ENCODE peak calls at places on chromosome 5, in four cellular contexts. O is K562, M is WTC11, J is HepG2. I is an unnamed sample.

GRCh38 chr5:18202147-18202546 is 567.9 kb downstream of the TAF11L14 start:
- DNase-seq in O (no peak), M (no peak), J (no peak), I (no peak)

GRCh38 chr5:34020717-34021116 is 12.9 kb upstream of the AMACR start:
- DNase-seq in O (no peak), M (no peak), J (no peak), I (no peak)

GRCh38 chr5:155871623-155872022 is 455.3 kb upstream of the SGCD start:
- DNase-seq in O (no peak), M (no peak), J (no peak), I (no peak)

GRCh38 chr5:149857499-149857898 is 87.1 kb downstream of the PDE6A start:
- DNase-seq in O (no peak), M (no peak), J (no peak), I (no peak)

GRCh38 chr5:115342593-115343377 is 46.3 kb upstream of the CCDC112 start:
- DNase-seq in O (no peak), M (no peak), J (no peak), I (no peak)

GRCh38 chr5:137833463-137833862 is 34.2 kb upstream of the MYOT start:
- DNase-seq in O (no peak), M (no peak), J (peak; percentile 64), I (no peak)

GRCh38 chr5:154542581-154542980 is 64.6 kb upstream of the HAND1 start:
- DNase-seq in O (no peak), M (no peak), J (no peak), I (no peak)

GRCh38 chr5:15203376-15203775 is 296.6 kb upstream of the FBXL7 start:
- DNase-seq in O (no peak), M (no peak), J (no peak), I (no peak)

GRCh38 chr5:108264533-108264932 is 117.4 kb downstream of the FBXL17 start:
- DNase-seq in O (no peak), M (no peak), J (no peak), I (no peak)

GRCh38 chr5:172800088-172800551 is 29.1 kb upstream of the DUSP1 start:
- DNase-seq in O (no peak), M (no peak), J (no peak), I (no peak)

GRCh38 chr5:172802585-172803176 is 31.4 kb upstream of the ERGIC1 start:
- DNase-seq in O (peak; percentile 63), M (no peak), J (no peak), I (no peak)

GRCh38 chr5:172799416-172799815 is 28.4 kb upstream of the DUSP1 start:
- DNase-seq in O (no peak), M (no peak), J (no peak), I (no peak)

GRCh38 chr5:172802013-172802584 is 31.1 kb upstream of the DUSP1 start:
- DNase-seq in O (peak; percentile 77), M (no peak), J (no peak), I (no peak)

DNA sequence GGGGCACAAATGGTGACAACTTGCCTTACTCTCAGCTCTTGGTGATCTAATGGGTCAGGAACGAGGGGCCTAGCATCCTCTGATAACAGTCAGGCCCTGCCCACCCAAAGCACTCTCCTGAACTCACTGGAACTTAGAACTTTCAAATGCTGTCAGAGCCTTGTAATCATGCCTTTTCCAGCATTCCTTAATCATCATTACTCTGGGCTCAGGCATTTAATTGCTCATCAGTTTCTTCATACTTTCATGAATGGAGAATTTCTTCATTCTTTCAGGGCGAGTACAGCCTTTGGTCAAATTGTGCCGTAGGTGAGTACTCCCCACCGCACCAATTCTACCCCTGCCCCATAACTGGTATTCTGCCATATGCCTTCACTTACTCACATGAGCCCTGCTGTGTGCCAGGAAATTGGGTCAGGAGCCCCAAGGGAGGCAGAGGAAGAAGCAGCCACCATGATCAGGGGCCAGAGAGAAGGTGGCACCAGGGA is 30.2 kb upstream of the DUSP1 start:
- DNase-seq in O (no peak), M (no peak), J (peak; percentile 60), I (no peak)
- TF ChIP-seq CBFB in O (no peak), M (no peak), J (no peak), I (no peak)

DNA sequence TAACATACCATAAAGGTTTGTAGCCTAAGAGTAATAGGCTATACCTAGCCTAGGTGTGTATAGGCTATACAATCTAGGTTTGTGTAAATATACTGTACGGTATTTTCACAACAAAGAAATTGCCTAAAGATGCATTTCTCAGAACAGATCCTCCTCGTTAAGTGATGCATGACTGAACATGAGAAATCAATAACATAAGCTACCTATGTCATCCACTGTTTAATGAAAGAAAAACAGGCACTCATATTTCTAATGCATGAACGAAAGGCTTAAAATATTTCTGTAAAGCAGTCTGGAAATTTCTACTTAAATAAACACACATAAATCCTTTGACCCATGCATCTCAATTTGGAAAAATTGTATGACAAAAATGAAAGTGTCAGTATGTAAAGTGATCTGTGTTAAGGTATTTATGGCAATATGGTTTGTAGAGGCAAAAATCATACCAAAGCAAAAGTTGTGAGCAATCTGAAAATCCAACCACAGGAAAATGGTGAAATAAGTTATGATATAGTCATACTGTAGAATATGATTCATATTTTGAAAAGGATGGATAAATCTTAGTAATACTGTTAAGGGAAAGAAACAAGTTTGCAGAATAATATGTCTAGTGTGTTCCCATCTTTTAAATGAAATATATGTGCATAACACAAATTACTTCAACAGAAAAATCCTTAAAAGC is 399.2 kb upstream of the GRAMD2B start:
- DNase-seq in O (no peak), M (no peak), J (no peak), I (no peak)
- TF ChIP-seq CBFB in O (no peak), M (no peak), J (no peak), I (no peak)

DNA sequence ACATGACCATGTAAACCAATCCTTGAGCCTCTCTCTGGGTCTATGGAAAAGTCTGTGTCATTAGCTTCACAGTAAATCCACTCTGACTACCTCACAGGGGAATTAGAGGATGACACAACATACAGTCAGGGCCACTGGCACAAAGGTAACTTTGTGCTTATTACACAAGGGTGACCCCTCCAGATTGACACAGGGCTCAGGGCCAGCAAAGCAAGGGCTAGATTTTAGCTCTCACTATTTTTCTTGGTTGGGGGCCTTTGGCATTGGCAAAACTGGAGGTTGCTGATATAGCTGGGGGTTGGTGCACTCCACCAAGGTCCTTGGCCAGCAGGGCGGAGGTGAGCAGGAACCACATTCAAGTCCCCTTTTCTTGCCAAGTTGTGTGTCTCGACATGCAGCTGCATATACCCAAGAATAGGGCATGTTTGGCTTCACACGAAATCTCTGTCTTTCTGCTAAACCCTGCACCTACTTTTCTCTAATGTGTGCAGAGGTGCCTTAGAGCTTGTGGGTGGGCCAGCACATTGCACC is 15.2 kb upstream of the OSMR start:
- DNase-seq in O (no peak), M (no peak), J (peak; percentile 96), I (no peak)
- TF ChIP-seq CBFB in O (no peak), M (no peak), J (no peak), I (no peak)

GRCh38 chr5:143386725-143387124 is 16.8 kb downstream of the NR3C1 start:
- DNase-seq in O (no peak), M (no peak), J (no peak), I (no peak)
- TF ChIP-seq CBFB in O (no peak), M (no peak), J (no peak), I (no peak)

GRCh38 chr5:56815657-56816545 is 552 bp downstream of the MAP3K1 start:
- DNase-seq in O (peak; percentile 33), M (peak; percentile 35), J (no peak), I (no peak)

GRCh38 chr5:56813302-56813701 is 2.0 kb upstream of the MAP3K1 start:
- DNase-seq in O (no peak), M (no peak), J (no peak), I (no peak)

GRCh38 chr5:56816546-56817081 is 1.3 kb downstream of the MAP3K1 start:
- DNase-seq in O (peak; percentile 27), M (peak; percentile 59), J (peak; percentile 84), I (no peak)

GRCh38 chr5:56814963-56815656 is at the start of gene MAP3K1:
- DNase-seq in O (peak; percentile 90), M (peak; percentile 73), J (peak; percentile 82), I (no peak)

GRCh38 chr5:56814361-56814962 is 887 bp upstream of the MAP3K1 start:
- DNase-seq in O (no peak), M (peak; percentile 62), J (peak; percentile 28), I (no peak)
- TF ChIP-seq CBFB in O (no peak), M (no peak), J (no peak), I (no peak)

DNA sequence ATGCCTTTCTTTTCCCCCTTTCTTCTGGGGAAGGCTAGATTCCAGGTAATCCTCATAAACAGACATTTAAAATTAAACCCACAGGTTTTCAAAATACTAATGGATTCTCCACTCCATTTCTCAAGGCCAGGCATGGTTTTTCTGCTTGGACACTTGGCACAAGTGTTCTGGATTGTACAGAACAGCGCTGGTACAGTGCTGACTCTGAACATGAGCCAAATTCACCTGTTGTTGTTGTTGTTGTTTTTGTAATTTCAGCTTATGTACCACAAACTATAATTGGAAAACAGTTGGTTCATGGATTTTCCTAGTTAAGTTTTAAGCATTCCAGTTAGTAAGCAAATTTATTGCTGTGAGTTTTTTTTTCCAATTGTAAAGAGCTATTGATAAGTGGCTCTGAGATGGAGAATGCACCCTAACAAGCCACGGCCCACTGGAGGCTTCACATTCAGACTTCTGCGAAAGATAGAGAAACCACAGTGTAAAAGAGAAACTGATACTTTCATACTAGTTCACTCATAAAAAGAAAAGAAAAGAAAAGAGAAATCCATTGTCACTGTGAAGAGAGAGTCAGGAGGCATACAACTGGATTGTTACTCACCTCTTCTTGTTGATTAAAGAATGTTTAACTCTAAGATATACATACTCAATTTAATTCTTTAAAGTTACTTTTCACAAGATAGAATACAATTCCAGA is 16.2 kb upstream of the ITGA1 start:
- DNase-seq in O (no peak), M (no peak), J (no peak), I (no peak)
- TF ChIP-seq CBFB in O (no peak), M (no peak), J (no peak), I (no peak)

DNA sequence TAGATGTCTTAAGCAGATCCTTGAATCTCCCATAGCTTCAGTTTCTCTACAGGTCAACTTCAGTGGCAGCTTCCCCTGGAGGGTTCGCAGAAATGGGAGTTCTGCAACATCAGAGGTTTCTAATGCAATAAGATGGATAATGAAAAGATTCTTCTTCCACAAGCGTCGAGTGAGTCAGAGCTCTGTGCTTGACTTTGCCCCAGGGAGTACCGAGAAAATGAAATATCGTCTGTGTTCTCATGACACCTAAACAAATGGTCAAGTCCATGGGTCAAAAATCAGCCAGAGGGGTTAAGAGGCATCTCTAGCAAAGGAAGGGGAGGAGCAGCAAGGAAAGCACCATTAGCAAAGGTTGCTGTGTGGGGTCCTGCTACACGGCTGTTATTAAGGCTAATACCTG is 3.2 kb upstream of the ADRA1B start:
- DNase-seq in O (no peak), M (no peak), J (no peak), I (no peak)
- TF ChIP-seq CBFB in O (no peak), M (no peak), J (no peak), I (no peak)

GRCh38 chr5:36367524-36367923 is 65.8 kb upstream of the RANBP3L start:
- DNase-seq in O (no peak), M (no peak), J (no peak), I (no peak)

GRCh38 chr5:36366883-36367282 is 65.2 kb upstream of the RANBP3L start:
- DNase-seq in O (no peak), M (no peak), J (no peak), I (no peak)

GRCh38 chr5:36371366-36371765 is 69.7 kb upstream of the RANBP3L start:
- DNase-seq in O (no peak), M (no peak), J (no peak), I (no peak)

GRCh38 chr5:36370073-36370472 is 68.4 kb upstream of the RANBP3L start:
- DNase-seq in O (no peak), M (no peak), J (no peak), I (no peak)

GRCh38 chr5:36369092-36369737 is 67.5 kb upstream of the RANBP3L start:
- DNase-seq in O (no peak), M (no peak), J (no peak), I (no peak)
- TF ChIP-seq CBFB in O (no peak), M (no peak), J (no peak), I (no peak)

I was measured in GM12878.